ENCODE peak calls at places on chromosomes 16 and 17, in five cellular contexts. A is A549, D is K562, R is GM12878, V is endothelial cell of umbilical vein. N is an unnamed sample.

GRCh38 chr16:10945065-10945787 is 862 bp downstream of the CLEC16A start:
- DNase-seq in A (no peak), D (no peak), R (no peak), V (peak; percentile 24), N (no peak)

GRCh38 chr16:73956592-73957495 is 339.8 kb upstream of the PSMD7 start:
- DNase-seq in A (peak; percentile 52), D (peak; percentile 48), R (peak; percentile 2), V (peak; percentile 53), N (peak; percentile 77)

GRCh38 chr17:38428643-38429371 is 543 bp downstream of the ARHGAP23 start:
- DNase-seq in A (no peak), D (no peak), R (no peak), V (peak; percentile 56), N (peak; percentile 78)

GRCh38 chr17:73089918-73090317 is 2.6 kb downstream of the SLC39A11 start:
- DNase-seq in A (no peak), D (no peak), R (no peak), V (no peak), N (no peak)

GRCh38 chr16:82936941-82937551 is 310.3 kb downstream of the CDH13 start:
- DNase-seq in A (no peak), D (no peak), R (no peak), V (peak; percentile 98), N (no peak)

GRCh38 chr16:69859105-69859969 is 91.8 kb upstream of the CLEC18A start:
- DNase-seq in A (peak; percentile 54), D (peak; percentile 65), R (no peak), V (peak; percentile 40), N (peak; percentile 13)

GRCh38 chr16:50769-51591 is 2.4 kb downstream of the POLR3K start:
- DNase-seq in A (no peak), D (no peak), R (no peak), V (no peak), N (no peak)

GRCh38 chr16:450385-450784 is 24.9 kb downstream of the RAB11FIP3 start:
- DNase-seq in A (no peak), D (no peak), R (peak; percentile 17), V (no peak), N (peak; percentile 61)

GRCh38 chr16:66107661-66108060 is 258.8 kb upstream of the CDH5 start:
- DNase-seq in A (no peak), D (no peak), R (no peak), V (no peak), N (no peak)

GRCh38 chr16:2533912-2534311 is 2.7 kb upstream of the CEMP1 start:
- DNase-seq in A (no peak), D (no peak), R (no peak), V (no peak), N (no peak)

GRCh38 chr16:50261707-50262235 is 4.6 kb upstream of the ADCY7 start:
- DNase-seq in A (peak; percentile 21), D (no peak), R (no peak), V (no peak), N (no peak)

GRCh38 chr17:55264640-55265298 is at the start of gene HLF:
- DNase-seq in A (peak; percentile 86), D (peak; percentile 89), R (no peak), V (peak; percentile 52), N (no peak)

GRCh38 chr17:6927290-6927844 is 68.5 kb upstream of the ALOX12 start:
- DNase-seq in A (no peak), D (no peak), R (no peak), V (no peak), N (peak; percentile 59)

GRCh38 chr17:81057079-81057730 is 22.3 kb downstream of the BAIAP2 start:
- DNase-seq in A (peak; percentile 31), D (peak; percentile 95), R (no peak), V (peak; percentile 31), N (peak; percentile 43)

GRCh38 chr17:68595496-68595895 is 5.7 kb downstream of the FAM20A start:
- DNase-seq in A (no peak), D (no peak), R (no peak), V (no peak), N (no peak)

GRCh38 chr16:88469615-88470395 is 16.7 kb downstream of the ZFPM1 start:
- DNase-seq in A (no peak), D (no peak), R (no peak), V (no peak), N (no peak)

GRCh38 chr16:3745751-3746355 is 28.5 kb upstream of the TRAP1 start:
- DNase-seq in A (no peak), D (no peak), R (no peak), V (peak; percentile 13), N (no peak)

GRCh38 chr17:70454377-70454776 is 285.0 kb downstream of the KCNJ2 start:
- DNase-seq in A (no peak), D (no peak), R (no peak), V (no peak), N (no peak)

GRCh38 chr17:45888392-45888791 is 6.0 kb upstream of the MAPT start:
- DNase-seq in A (no peak), D (no peak), R (no peak), V (no peak), N (no peak)

GRCh38 chr17:48113201-48113676 is 5.7 kb downstream of the SNX11 start:
- DNase-seq in A (no peak), D (no peak), R (peak; percentile 71), V (no peak), N (peak; percentile 95)

GRCh38 chr17:39915559-39915958 is 2.9 kb downstream of the GSDMB start:
- DNase-seq in A (no peak), D (no peak), R (no peak), V (no peak), N (no peak)

GRCh38 chr17:31492880-31493655 is 101.6 kb downstream of the RAB11FIP4 start:
- DNase-seq in A (no peak), D (peak; percentile 66), R (peak; percentile 58), V (no peak), N (peak; percentile 92)

GRCh38 chr17:66542183-66542966 is 240.0 kb downstream of the PRKCA start:
- DNase-seq in A (no peak), D (no peak), R (peak; percentile 62), V (no peak), N (peak; percentile 77)

GRCh38 chr17:78839762-78840529 is 668 bp downstream of the USP36 start:
- DNase-seq in A (peak; percentile 58), D (peak; percentile 53), R (no peak), V (peak; percentile 27), N (peak; percentile 56)

GRCh38 chr16:9138731-9139501 is 47.5 kb downstream of the HAPSTR1 start:
- DNase-seq in A (peak; percentile 69), D (peak; percentile 73), R (no peak), V (peak; percentile 60), N (peak; percentile 68)

DNA sequence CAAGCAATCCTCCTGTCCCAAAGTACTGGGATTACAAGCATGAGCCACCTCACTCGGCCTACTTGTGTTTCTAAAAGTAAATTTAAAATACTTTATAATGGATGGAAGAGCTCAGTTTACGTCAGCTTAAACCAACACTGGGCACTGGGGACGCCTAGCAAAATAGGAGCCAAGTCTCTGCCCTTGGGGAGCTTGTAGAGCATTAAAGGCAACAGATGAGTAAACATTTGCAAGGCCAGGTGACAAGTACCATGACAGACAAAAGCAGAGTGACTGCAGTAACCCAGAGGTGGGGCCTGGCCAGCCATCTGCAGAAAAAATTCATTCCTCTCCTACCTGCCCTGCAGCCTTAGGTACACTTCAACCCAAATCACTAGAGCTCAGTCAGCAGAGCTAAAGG is 12.1 kb upstream of the NLK start:
- DNase-seq in A (no peak), D (no peak), R (no peak), V (no peak), N (no peak)
- TF ChIP-seq POLR2A in A (no peak), D (no peak), R (no peak), V (no peak), N (no peak)

GRCh38 chr17:64653325-64653984 is 8.7 kb downstream of the SMURF2 start:
- DNase-seq in A (no peak), D (no peak), R (no peak), V (no peak), N (peak; percentile 14)
- H3K4me3 ChIP-seq in A (no peak overlapping the region), D (no peak overlapping the region), R (no peak overlapping the region), V (no peak overlapping the region), N (no peak overlapping the region)

GRCh38 chr16:84115919-84116719 is 623 bp downstream of the MBTPS1 start:
- DNase-seq in A (peak; percentile 36), D (peak; percentile 75), R (no peak), V (peak; percentile 52), N (peak; percentile 70)
- TF ChIP-seq MYC in A (no peak), D (no peak), R (no peak), V (no peak), N (no peak)

DNA sequence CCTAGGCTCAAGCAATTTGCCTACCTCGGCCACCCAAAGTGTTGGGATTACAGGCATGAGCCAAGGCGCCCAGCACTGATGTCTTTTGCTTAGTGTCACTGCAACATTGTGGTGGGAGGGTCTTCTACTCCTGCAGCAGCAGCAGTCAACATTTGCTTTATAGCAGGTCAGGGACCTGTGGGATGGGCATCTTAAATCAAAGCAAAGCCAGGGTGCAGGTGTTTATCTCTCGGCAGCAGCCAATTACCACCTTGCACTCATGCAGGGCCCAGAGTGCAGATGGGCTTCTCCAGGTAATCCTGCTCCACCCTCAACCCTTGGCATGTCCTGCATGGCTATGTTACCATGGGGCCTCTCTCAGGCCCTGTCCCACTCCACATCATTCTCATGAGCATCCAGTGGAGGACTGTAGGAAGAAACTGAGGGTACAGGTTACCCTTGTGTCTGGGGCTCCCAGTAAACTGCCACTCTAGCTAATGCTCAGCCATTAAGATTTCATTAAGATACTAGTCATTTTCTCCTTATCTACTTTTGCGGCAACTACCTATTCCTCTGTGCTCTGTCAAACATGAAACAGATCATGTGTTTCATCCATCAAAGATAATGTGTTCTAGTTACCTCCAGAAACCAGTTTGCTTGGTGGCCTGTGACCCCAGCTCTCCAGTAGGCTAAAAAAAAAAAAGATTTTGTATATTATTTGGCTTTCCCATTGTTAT is 16.8 kb downstream of the ADGRG5 start:
- DNase-seq in A (no peak), D (no peak), R (no peak), V (no peak), N (no peak)
- TF ChIP-seq POLR2A in A (no peak), D (no peak), R (no peak), V (no peak), N (no peak)

DNA sequence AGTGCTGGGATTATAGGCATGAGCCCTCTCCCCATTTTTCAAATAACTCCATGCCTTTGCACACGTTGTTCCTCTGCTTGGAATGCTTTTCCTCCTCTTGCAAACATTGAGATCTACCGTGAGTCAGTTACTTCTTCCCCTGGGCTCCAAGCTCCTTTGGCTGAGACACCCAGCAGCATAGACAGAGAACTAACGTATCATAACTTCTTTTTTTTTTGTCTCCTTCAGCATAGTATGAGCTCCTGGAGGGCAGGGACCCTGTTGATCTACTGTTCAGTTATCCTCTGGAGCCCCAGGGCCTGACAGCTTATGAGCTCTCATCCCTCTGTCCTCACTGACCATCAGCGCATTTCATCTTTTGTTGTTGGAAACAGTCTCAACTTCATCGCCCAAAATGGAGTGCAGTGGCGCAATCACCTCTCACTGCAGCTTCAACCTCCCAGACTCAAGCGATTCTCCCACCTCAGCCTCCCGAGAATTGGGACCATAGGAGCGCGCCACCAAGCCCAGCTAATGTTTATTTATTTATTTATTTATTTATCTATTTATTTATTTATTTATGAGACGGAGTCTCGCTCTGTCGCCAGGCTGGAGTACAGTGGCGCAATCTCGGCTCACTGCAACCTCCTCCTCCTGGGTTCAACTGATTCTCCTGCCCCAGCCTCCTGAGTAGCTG is 2.2 kb downstream of the SPAG7 start:
- DNase-seq in A (no peak), D (no peak), R (no peak), V (no peak), N (no peak)
- H3K4me3 ChIP-seq in A (no peak overlapping the region), D (no peak overlapping the region), R (no peak overlapping the region), V (no peak overlapping the region), N (no peak overlapping the region)

N was measured in NB4.